ENCODE peak calls at places on chromosomes 13 and 19, in five cellular contexts. Y is body of pancreas; R is CD4-positive, alpha-beta T cell; X is fibroblast of lung; W is lower lobe of right lung. B is an unnamed sample.

GRCh38 chr13:20197361-20197834 is 4.7 kb upstream of the GJB2 start:
- DNase-seq in W (no peak), R (no peak), Y (peak), X (peak), B (peak)

GRCh38 chr13:44649118-44649455 is 73.0 kb upstream of the TSC22D1 start:
- DNase-seq in X (no peak), W (no peak), Y (no peak), R (no peak), B (no peak)

GRCh38 chr13:33007237-33007636 is 9.0 kb upstream of the KL start:
- DNase-seq in X (no peak), Y (no peak), R (no peak), W (no peak), B (no peak)

GRCh38 chr13:99062593-99062992 is 84.7 kb upstream of the DOCK9 start:
- DNase-seq in R (no peak), Y (no peak), X (peak), W (no peak), B (peak)

GRCh38 chr13:19268331-19268730 is 86.7 kb upstream of the TUBA3C start:
- DNase-seq in W (no peak), R (no peak), Y (no peak), X (no peak), B (no peak)

GRCh38 chr13:54210397-54211050 is 1181.9 kb downstream of the OLFM4 start:
- DNase-seq in W (no peak), Y (no peak), R (no peak), X (no peak), B (peak)

GRCh38 chr19:2048104-2048958 is 2.7 kb downstream of the MKNK2 start:
- DNase-seq in W (no peak), X (no peak), R (no peak), Y (peak), B (no peak)

GRCh38 chr13:39600766-39601165 is 2.2 kb downstream of the LHFPL6 start:
- DNase-seq in Y (no peak), R (no peak), W (no peak), X (no peak), B (no peak)

GRCh38 chr13:114256547-114256946 is 21.9 kb downstream of the CDC16 start:
- DNase-seq in W (no peak), R (no peak), X (no peak), Y (no peak), B (no peak)

GRCh38 chr13:109468123-109468522 is 318.3 kb downstream of the IRS2 start:
- DNase-seq in Y (no peak), R (no peak), X (no peak), W (no peak), B (no peak)

GRCh38 chr13:36788276-36788675 is 30.7 kb upstream of the RFXAP start:
- DNase-seq in X (peak), R (no peak), Y (no peak), W (no peak), B (peak)

GRCh38 chr19:35742121-35742724 is at the start of gene IGFLR1:
- DNase-seq in R (peak), X (no peak), Y (no peak), W (no peak), B (no peak)

GRCh38 chr13:36712785-36713184 is 39.0 kb downstream of the SERTM1 start:
- DNase-seq in X (no peak), W (no peak), Y (no peak), R (no peak), B (no peak)

GRCh38 chr13:91595677-91596076 is 197.3 kb downstream of the GPC5 start:
- DNase-seq in X (no peak), R (no peak), W (no peak), Y (no peak), B (no peak)

GRCh38 chr13:80334582-80335260 is 6.2 kb downstream of the SPRY2 start:
- DNase-seq in Y (no peak), R (no peak), W (no peak), X (peak), B (peak)

GRCh38 chr19:18194554-18195238 is 1.7 kb downstream of the MPV17L2 start:
- DNase-seq in Y (peak), W (no peak), R (peak), X (peak), B (peak)

GRCh38 chr19:13010038-13010991 is 15.0 kb downstream of the NFIX start:
- DNase-seq in X (no peak), W (no peak), R (no peak), Y (no peak), B (no peak)

GRCh38 chr13:93039131-93039530 is 187.5 kb upstream of the GPC6 start:
- DNase-seq in X (peak), Y (no peak), R (no peak), W (no peak), B (no peak)

GRCh38 chr13:46682015-46682414 is 114.9 kb downstream of the ESD start:
- DNase-seq in X (no peak), R (no peak), Y (no peak), W (no peak), B (no peak)

GRCh38 chr19:53824134-53824611 is at the start of gene NLRP12:
- DNase-seq in W (peak), X (no peak), Y (no peak), R (no peak), B (no peak)

GRCh38 chr13:39012608-39013007 is 22.0 kb upstream of the STOML3 start:
- DNase-seq in X (no peak), Y (no peak), R (no peak), W (no peak), B (no peak)

DNA sequence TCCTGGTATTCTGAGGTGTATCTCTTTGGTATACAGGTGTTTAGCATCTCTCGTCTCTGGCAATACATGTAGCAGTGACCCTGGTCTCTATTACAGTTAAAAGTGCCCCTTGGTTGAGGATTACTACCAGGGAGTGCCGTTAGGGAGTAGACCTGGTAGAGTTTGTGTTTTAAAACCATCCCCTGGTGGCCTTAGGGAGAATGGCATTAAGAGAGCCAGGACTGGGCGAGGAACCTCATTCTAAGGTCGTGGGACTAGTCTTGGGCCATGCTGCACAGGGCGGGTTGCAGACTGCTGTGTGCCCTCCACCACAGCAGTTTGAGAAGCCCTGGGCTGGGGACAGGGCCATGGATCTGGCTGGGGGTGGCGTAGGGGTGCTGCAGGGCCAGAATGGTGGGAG is 35.0 kb downstream of the B3GLCT start:
- DNase-seq in Y (no peak), X (no peak), W (no peak), R (no peak), B (no peak)
- TF ChIP-seq CTCF in Y (no peak), X (no peak), W (no peak), R (no peak), B (peak)

GRCh38 chr19:48274173-48274572 is 4.3 kb downstream of the ZNF114 start:
- DNase-seq in X (peak), W (no peak), Y (no peak), R (no peak), B (no peak)

GRCh38 chr19:48274938-48275337 is 5.1 kb downstream of the ZNF114 start:
- DNase-seq in R (no peak), X (no peak), Y (no peak), W (no peak), B (no peak)

DNA sequence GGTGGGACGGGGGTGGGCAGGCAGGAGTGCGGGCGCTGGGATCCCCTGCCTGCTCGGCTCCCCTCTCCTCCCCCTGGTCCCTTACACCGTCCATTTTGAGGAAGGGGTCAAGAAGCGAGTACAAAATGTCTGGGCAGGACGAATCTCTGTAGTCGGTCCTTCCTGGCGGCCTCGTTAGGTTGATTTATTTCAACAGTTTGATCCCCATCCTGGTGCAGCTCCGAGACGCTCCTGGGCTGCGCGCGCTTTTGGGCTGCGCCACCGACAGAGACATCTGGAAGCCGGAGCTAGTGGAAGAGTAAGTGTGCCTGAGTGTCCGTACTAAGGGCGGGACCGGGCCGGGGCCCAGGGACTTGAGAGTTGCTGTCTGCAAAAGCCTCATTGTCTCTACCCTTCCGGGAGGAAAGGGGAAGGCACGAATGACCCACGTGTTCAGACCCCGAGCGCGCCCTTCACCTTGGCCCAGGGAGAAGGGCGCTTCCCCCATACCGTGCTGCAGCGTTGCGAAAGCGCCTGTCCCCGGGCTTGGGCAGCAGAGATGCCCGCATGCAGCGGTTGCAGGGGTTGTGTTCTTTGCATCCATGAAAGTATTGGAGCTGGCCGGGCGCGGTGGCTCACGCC is 1.8 kb downstream of the ZNF114 start:
- DNase-seq in R (no peak), W (peak), Y (peak), X (peak), B (peak)
- TF ChIP-seq CTCF in R (no peak), W (no peak), Y (no peak), X (no peak), B (no peak)

GRCh38 chr19:6271251-6271650 is 8.5 kb downstream of the MLLT1 start:
- DNase-seq in R (no peak), Y (no peak), W (no peak), X (peak), B (no peak)
- TF ChIP-seq CTCF in R (no peak), Y (no peak), W (peak), X (peak), B (no peak)

DNA sequence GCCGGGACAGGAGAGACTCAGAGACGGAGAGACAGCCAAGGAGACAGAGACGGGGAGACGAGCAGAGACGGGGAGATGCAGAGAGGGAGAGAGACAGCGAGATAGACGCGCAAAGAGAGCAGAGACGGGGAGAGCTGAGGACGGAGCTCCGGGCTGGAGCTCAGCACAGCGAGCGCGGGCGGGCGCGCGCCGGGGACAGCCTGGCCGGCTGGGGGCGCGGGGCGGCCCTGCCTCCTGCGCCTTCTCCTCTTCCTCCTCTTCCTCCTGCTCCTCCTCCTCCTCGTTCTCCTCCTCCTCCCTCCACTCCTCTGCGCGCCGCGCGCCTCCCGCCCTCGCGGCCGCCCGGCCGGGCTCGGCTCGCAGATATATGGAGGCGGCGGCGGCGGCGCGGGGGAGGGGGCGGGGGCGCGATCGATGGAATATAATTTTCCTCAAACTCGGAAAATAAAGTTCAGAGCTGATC is at the start of gene ERFL:
- DNase-seq in R (no peak), W (no peak), X (no peak), Y (no peak), B (no peak)
- TF ChIP-seq CTCF in R (no peak), W (no peak), X (no peak), Y (no peak), B (no peak)

GRCh38 chr19:43560687-43561086 is 14.6 kb downstream of the XRCC1 start:
- DNase-seq in X (no peak), R (no peak), W (no peak), Y (no peak), B (peak)
- TF ChIP-seq CTCF in X (no peak), R (no peak), W (no peak), Y (no peak), B (no peak)

B was measured in MCF 10A.